ENCODE peak calls at places on chromosomes 7 and 10, in four cellular contexts. One of them, this sample, is unnamed.

GRCh38 chr7:23396222-23396621 is 74.1 kb downstream of the IGF2BP3 start:
- DNase-seq in lower leg skin: no peak
- DNase-seq in fibroblast of lung: peak
- DNase-seq in bronchial epithelial cell: no peak
- DNase-seq in this sample: no peak

GRCh38 chr7:4838626-4839334 is 23.1 kb downstream of the PAPOLB start:
- DNase-seq in lower leg skin: peak
- DNase-seq in fibroblast of lung: no peak
- DNase-seq in bronchial epithelial cell: no peak
- DNase-seq in this sample: no peak

GRCh38 chr10:43424431-43424830 is 12.5 kb upstream of the ZNF487 start:
- DNase-seq in lower leg skin: no peak
- DNase-seq in fibroblast of lung: peak
- DNase-seq in bronchial epithelial cell: no peak
- DNase-seq in this sample: no peak

GRCh38 chr10:42680267-42680666 is 41.9 kb upstream of the ZNF33B start:
- DNase-seq in lower leg skin: no peak
- DNase-seq in fibroblast of lung: no peak
- DNase-seq in bronchial epithelial cell: no peak
- DNase-seq in this sample: no peak

GRCh38 chr10:37619336-37619735 is 238.1 kb downstream of the ZNF248 start:
- DNase-seq in lower leg skin: no peak
- DNase-seq in fibroblast of lung: no peak
- DNase-seq in bronchial epithelial cell: no peak
- DNase-seq in this sample: no peak

GRCh38 chr7:93779115-93779514 is 111.4 kb downstream of the TFPI2 start:
- DNase-seq in lower leg skin: no peak
- DNase-seq in fibroblast of lung: no peak
- DNase-seq in bronchial epithelial cell: peak
- DNase-seq in this sample: no peak

GRCh38 chr10:110992011-110992800 is 72.8 kb downstream of the SHOC2 start:
- DNase-seq in lower leg skin: no peak
- DNase-seq in fibroblast of lung: no peak
- DNase-seq in bronchial epithelial cell: peak
- DNase-seq in this sample: no peak

GRCh38 chr7:41058986-41059741 is 643.7 kb downstream of the INHBA start:
- DNase-seq in lower leg skin: no peak
- DNase-seq in fibroblast of lung: peak
- DNase-seq in bronchial epithelial cell: peak
- DNase-seq in this sample: no peak

GRCh38 chr10:98536551-98536950 is 89.8 kb upstream of the HPS1 start:
- DNase-seq in lower leg skin: no peak
- DNase-seq in fibroblast of lung: peak
- DNase-seq in bronchial epithelial cell: peak
- DNase-seq in this sample: no peak

GRCh38 chr7:30815016-30815854 is 44.0 kb downstream of the MINDY4 start:
- DNase-seq in lower leg skin: peak
- DNase-seq in fibroblast of lung: peak
- DNase-seq in bronchial epithelial cell: no peak
- DNase-seq in this sample: peak

GRCh38 chr10:99374526-99374925 is 45.4 kb downstream of the CNNM1 start:
- DNase-seq in lower leg skin: no peak
- DNase-seq in fibroblast of lung: no peak
- DNase-seq in bronchial epithelial cell: peak
- DNase-seq in this sample: no peak

GRCh38 chr7:36303202-36304098 is 86.2 kb upstream of the ANLN start:
- DNase-seq in lower leg skin: peak
- DNase-seq in fibroblast of lung: peak
- DNase-seq in bronchial epithelial cell: peak
- DNase-seq in this sample: peak

GRCh38 chr7:6092953-6093354 is 61.8 kb downstream of the ANKRD61 start:
- DNase-seq in lower leg skin: no peak
- DNase-seq in fibroblast of lung: no peak
- DNase-seq in bronchial epithelial cell: no peak
- DNase-seq in this sample: no peak

GRCh38 chr7:125136341-125136740 is 206.7 kb upstream of the POT1 start:
- DNase-seq in lower leg skin: no peak
- DNase-seq in fibroblast of lung: no peak
- DNase-seq in bronchial epithelial cell: peak
- DNase-seq in this sample: no peak

GRCh38 chr10:76576276-76576962 is 1061.2 kb downstream of the KCNMA1 start:
- DNase-seq in lower leg skin: no peak
- DNase-seq in fibroblast of lung: peak
- DNase-seq in bronchial epithelial cell: no peak
- DNase-seq in this sample: no peak

GRCh38 chr10:130244031-130244927 is 108.1 kb downstream of the GLRX3 start:
- DNase-seq in lower leg skin: peak
- DNase-seq in fibroblast of lung: no peak
- DNase-seq in bronchial epithelial cell: no peak
- DNase-seq in this sample: no peak

GRCh38 chr7:12766416-12766815 is 79.0 kb downstream of the ARL4A start:
- DNase-seq in lower leg skin: no peak
- DNase-seq in fibroblast of lung: no peak
- DNase-seq in bronchial epithelial cell: no peak
- DNase-seq in this sample: no peak

GRCh38 chr10:131318791-131319190 is 7.3 kb upstream of the TCERG1L start:
- DNase-seq in lower leg skin: no peak
- DNase-seq in fibroblast of lung: no peak
- DNase-seq in bronchial epithelial cell: no peak
- DNase-seq in this sample: no peak

GRCh38 chr7:103560136-103560535 is 114.1 kb upstream of the SLC26A5 start:
- DNase-seq in lower leg skin: no peak
- DNase-seq in fibroblast of lung: no peak
- DNase-seq in bronchial epithelial cell: no peak
- DNase-seq in this sample: no peak

GRCh38 chr10:133276435-133277201 is at the start of gene ADAM8:
- DNase-seq in lower leg skin: no peak
- DNase-seq in fibroblast of lung: no peak
- DNase-seq in bronchial epithelial cell: no peak
- DNase-seq in this sample: no peak

GRCh38 chr10:116849271-116850057 is at the start of gene ENO4:
- DNase-seq in lower leg skin: peak
- DNase-seq in fibroblast of lung: peak
- DNase-seq in bronchial epithelial cell: peak
- DNase-seq in this sample: no peak

GRCh38 chr7:36667007-36667406 is 57.3 kb downstream of the AOAH start:
- DNase-seq in lower leg skin: no peak
- DNase-seq in fibroblast of lung: no peak
- DNase-seq in bronchial epithelial cell: no peak
- DNase-seq in this sample: no peak

GRCh38 chr7:142689439-142690168 is 59.7 kb upstream of the PRSS1 start:
- DNase-seq in lower leg skin: no peak
- DNase-seq in fibroblast of lung: no peak
- DNase-seq in bronchial epithelial cell: no peak
- DNase-seq in this sample: no peak

GRCh38 chr7:100493476-100494264 is 9.9 kb downstream of the NYAP1 start:
- DNase-seq in lower leg skin: peak
- DNase-seq in fibroblast of lung: peak
- DNase-seq in bronchial epithelial cell: peak
- DNase-seq in this sample: no peak

GRCh38 chr10:35400600-35401268 is 64.4 kb downstream of the CCNY start:
- DNase-seq in lower leg skin: no peak
- DNase-seq in fibroblast of lung: no peak
- DNase-seq in bronchial epithelial cell: no peak
- DNase-seq in this sample: no peak

GRCh38 chr10:130137077-130137448 is 872 bp downstream of the GLRX3 start:
- DNase-seq in lower leg skin: no peak
- DNase-seq in fibroblast of lung: peak
- DNase-seq in bronchial epithelial cell: peak
- DNase-seq in this sample: no peak

GRCh38 chr10:13420532-13421307 is 72.6 kb upstream of the SEPHS1 start:
- DNase-seq in lower leg skin: peak
- DNase-seq in fibroblast of lung: no peak
- DNase-seq in bronchial epithelial cell: no peak
- DNase-seq in this sample: no peak

GRCh38 chr7:13920053-13920697 is 69.3 kb downstream of the ETV1 start:
- DNase-seq in lower leg skin: no peak
- DNase-seq in fibroblast of lung: peak
- DNase-seq in bronchial epithelial cell: peak
- DNase-seq in this sample: peak
- H3K4me3 ChIP-seq in lower leg skin: no peak
- H3K4me3 ChIP-seq in fibroblast of lung: peak
- H3K4me3 ChIP-seq in bronchial epithelial cell: no peak
- H3K4me3 ChIP-seq in this sample: no peak

GRCh38 chr7:118762451-118762850 is 537.9 kb downstream of the ANKRD7 start:
- DNase-seq in lower leg skin: no peak
- DNase-seq in fibroblast of lung: no peak
- DNase-seq in bronchial epithelial cell: no peak
- DNase-seq in this sample: no peak

GRCh38 chr7:118755067-118755625 is 530.6 kb downstream of the ANKRD7 start:
- DNase-seq in lower leg skin: no peak
- DNase-seq in fibroblast of lung: no peak
- DNase-seq in bronchial epithelial cell: peak
- DNase-seq in this sample: no peak

GRCh38 chr7:118754608-118755007 is 530.1 kb downstream of the ANKRD7 start:
- DNase-seq in lower leg skin: no peak
- DNase-seq in fibroblast of lung: no peak
- DNase-seq in bronchial epithelial cell: no peak
- DNase-seq in this sample: no peak

GRCh38 chr7:118753464-118753863 is 529.0 kb downstream of the ANKRD7 start:
- DNase-seq in lower leg skin: no peak
- DNase-seq in fibroblast of lung: no peak
- DNase-seq in bronchial epithelial cell: no peak
- DNase-seq in this sample: no peak

DNA sequence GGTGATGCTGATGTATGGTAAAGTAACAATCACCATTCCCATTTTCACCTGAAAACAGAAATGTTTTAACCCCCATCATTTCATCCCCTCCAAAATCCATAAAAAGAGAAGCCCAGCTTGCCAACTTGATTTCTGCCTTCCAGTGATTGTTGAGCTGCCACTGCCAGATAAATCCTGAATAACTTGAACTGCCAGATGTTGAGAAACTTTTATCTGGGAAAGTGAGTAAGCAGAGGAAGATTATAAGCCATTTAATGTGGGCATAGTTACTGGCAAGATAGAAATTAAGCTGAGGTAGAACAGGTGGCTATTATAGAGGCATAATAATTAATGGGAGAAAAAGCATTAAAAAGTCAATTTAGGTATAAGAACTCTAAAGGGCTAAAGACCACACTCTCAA is 534.1 kb downstream of the ANKRD7 start:
- DNase-seq in lower leg skin: no peak
- DNase-seq in fibroblast of lung: no peak
- DNase-seq in bronchial epithelial cell: peak
- DNase-seq in this sample: no peak
- H3K4me3 ChIP-seq in lower leg skin: no peak
- H3K4me3 ChIP-seq in fibroblast of lung: no peak
- H3K4me3 ChIP-seq in bronchial epithelial cell: no peak
- H3K4me3 ChIP-seq in this sample: no peak

GRCh38 chr7:105678811-105679495 is 97.7 kb upstream of the EFCAB10 start:
- DNase-seq in lower leg skin: peak
- DNase-seq in fibroblast of lung: peak
- DNase-seq in bronchial epithelial cell: peak
- DNase-seq in this sample: peak
- H3K4me3 ChIP-seq in lower leg skin: peak
- H3K4me3 ChIP-seq in fibroblast of lung: peak
- H3K4me3 ChIP-seq in bronchial epithelial cell: peak
- H3K4me3 ChIP-seq in this sample: peak

GRCh38 chr7:158783595-158783994 is 45.7 kb downstream of the ESYT2 start:
- DNase-seq in lower leg skin: peak
- DNase-seq in fibroblast of lung: no peak
- DNase-seq in bronchial epithelial cell: peak
- DNase-seq in this sample: no peak
- H3K4me3 ChIP-seq in lower leg skin: no peak
- H3K4me3 ChIP-seq in fibroblast of lung: no peak
- H3K4me3 ChIP-seq in bronchial epithelial cell: no peak
- H3K4me3 ChIP-seq in this sample: no peak

GRCh38 chr10:46175311-46175710 is 111.5 kb upstream of the ANTXRL start:
- DNase-seq in lower leg skin: no peak
- DNase-seq in fibroblast of lung: no peak
- DNase-seq in bronchial epithelial cell: no peak
- DNase-seq in this sample: no peak
- H3K4me3 ChIP-seq in lower leg skin: no peak
- H3K4me3 ChIP-seq in fibroblast of lung: no peak
- H3K4me3 ChIP-seq in bronchial epithelial cell: no peak
- H3K4me3 ChIP-seq in this sample: no peak

GRCh38 chr10:28810062-28810870 is 132.9 kb downstream of the BAMBI start:
- DNase-seq in lower leg skin: no peak
- DNase-seq in fibroblast of lung: peak
- DNase-seq in bronchial epithelial cell: no peak
- DNase-seq in this sample: no peak
- H3K4me3 ChIP-seq in lower leg skin: no peak
- H3K4me3 ChIP-seq in fibroblast of lung: no peak
- H3K4me3 ChIP-seq in bronchial epithelial cell: no peak
- H3K4me3 ChIP-seq in this sample: no peak

GRCh38 chr10:112986791-112987190 is 36.7 kb downstream of the TCF7L2 start:
- DNase-seq in lower leg skin: no peak
- DNase-seq in fibroblast of lung: no peak
- DNase-seq in bronchial epithelial cell: peak
- DNase-seq in this sample: no peak
- H3K4me3 ChIP-seq in lower leg skin: no peak
- H3K4me3 ChIP-seq in fibroblast of lung: no peak
- H3K4me3 ChIP-seq in bronchial epithelial cell: no peak
- H3K4me3 ChIP-seq in this sample: no peak

GRCh38 chr7:108580298-108580697 is 10.6 kb downstream of the DNAJB9 start:
- DNase-seq in lower leg skin: no peak
- DNase-seq in fibroblast of lung: no peak
- DNase-seq in bronchial epithelial cell: no peak
- DNase-seq in this sample: no peak

GRCh38 chr7:108585843-108586242 is 16.2 kb downstream of the DNAJB9 start:
- DNase-seq in lower leg skin: no peak
- DNase-seq in fibroblast of lung: no peak
- DNase-seq in bronchial epithelial cell: no peak
- DNase-seq in this sample: no peak

GRCh38 chr7:108584211-108584610 is 14.5 kb downstream of the DNAJB9 start:
- DNase-seq in lower leg skin: no peak
- DNase-seq in fibroblast of lung: no peak
- DNase-seq in bronchial epithelial cell: peak
- DNase-seq in this sample: no peak

GRCh38 chr7:108578937-108579336 is 9.3 kb downstream of the DNAJB9 start:
- DNase-seq in lower leg skin: no peak
- DNase-seq in fibroblast of lung: no peak
- DNase-seq in bronchial epithelial cell: no peak
- DNase-seq in this sample: no peak

GRCh38 chr7:108581655-108582491 is 12.2 kb downstream of the DNAJB9 start:
- DNase-seq in lower leg skin: no peak
- DNase-seq in fibroblast of lung: no peak
- DNase-seq in bronchial epithelial cell: no peak
- DNase-seq in this sample: no peak
- H3K4me3 ChIP-seq in lower leg skin: no peak
- H3K4me3 ChIP-seq in fibroblast of lung: no peak
- H3K4me3 ChIP-seq in bronchial epithelial cell: no peak
- H3K4me3 ChIP-seq in this sample: no peak